ENCODE peak calls at places on chromosome 7, in ten cellular contexts. G is T follicular helper cell, W is occipital lobe, X is SW480, D is Calu3, I is Ammon's horn, H is memory B cell, R is NCI-H510A treated with DMSO at 0.1 percent for 48 hours, L is AG08396, S is MM.1S. C is an unnamed sample.
A peak's percentile ranks its signal among the peaks of the same experiment; 100 is the strongest.

GRCh38 chr7:45089314-45089891 is 634 bp upstream of the NACAD start:
- DNase-seq in X (peak; percentile 76), S (no peak), D (peak; percentile 74), L (peak; percentile 89), W (peak; percentile 97), H (peak; percentile 47), I (peak; percentile 97), R (peak; percentile 71), G (peak; percentile 44), C (no peak)

GRCh38 chr7:91519241-91520200 is 255.3 kb downstream of the FZD1 start:
- DNase-seq in D (no peak), G (no peak), H (no peak), R (peak; percentile 34), W (no peak), L (no peak), X (no peak), I (no peak), S (no peak), C (no peak)

GRCh38 chr7:83684928-83685327 is 36.0 kb upstream of the SEMA3E start:
- DNase-seq in H (no peak), G (no peak), R (no peak), L (no peak), D (peak; percentile 30), X (no peak), W (no peak), S (no peak), I (no peak), C (no peak)

GRCh38 chr7:107463139-107464078 is 6.4 kb upstream of the GPR22 start:
- DNase-seq in X (peak; percentile 87), G (peak; percentile 30), R (peak; percentile 30), S (peak; percentile 53), W (peak; percentile 33), I (peak; percentile 84), L (peak; percentile 54), H (peak; percentile 40), D (peak; percentile 37), C (no peak)

GRCh38 chr7:135693558-135693957 is 31.2 kb downstream of the STMP1 start:
- DNase-seq in L (no peak), G (no peak), I (no peak), W (no peak), H (no peak), X (no peak), D (no peak), S (no peak), R (no peak), C (no peak)

GRCh38 chr7:8175929-8176369 is 86.0 kb downstream of the ICA1 start:
- DNase-seq in G (no peak), W (no peak), H (no peak), R (peak; percentile 85), D (no peak), I (no peak), X (no peak), S (no peak), L (no peak), C (no peak)

GRCh38 chr7:20193242-20193777 is 23.9 kb downstream of the MACC1 start:
- DNase-seq in X (no peak), I (no peak), D (no peak), L (no peak), W (no peak), H (no peak), R (no peak), G (no peak), S (peak; percentile 23), C (no peak)

GRCh38 chr7:41010967-41011366 is 691.9 kb downstream of the INHBA start:
- DNase-seq in I (no peak), G (no peak), X (no peak), L (peak; percentile 10), H (no peak), S (no peak), W (no peak), D (no peak), R (no peak), C (no peak)

GRCh38 chr7:102841290-102841689 is 71.5 kb upstream of the LRRC17 start:
- DNase-seq in G (no peak), X (no peak), R (no peak), S (no peak), D (no peak), I (peak; percentile 27), W (no peak), H (no peak), L (no peak), C (no peak)

GRCh38 chr7:32785365-32785764 is 106.2 kb downstream of the KBTBD2 start:
- DNase-seq in D (no peak), W (no peak), L (no peak), R (peak; percentile 1), G (no peak), H (no peak), X (no peak), I (peak; percentile 72), S (no peak), C (no peak)

GRCh38 chr7:2482725-2483451 is 6.7 kb upstream of the GRIFIN start:
- DNase-seq in G (no peak), D (no peak), X (no peak), L (no peak), H (no peak), W (no peak), S (no peak), I (no peak), R (no peak), C (peak; percentile 42)

GRCh38 chr7:50591480-50592438 is 26.6 kb upstream of the DDC start:
- DNase-seq in L (no peak), G (no peak), S (no peak), W (no peak), X (peak; percentile 50), R (peak; percentile 76), H (no peak), D (no peak), I (no peak), C (no peak)